ENCODE peak calls at places on chromosomes 4 and X, in four cellular contexts. B, U, W and A are unnamed samples.

GRCh38 chrX:113929004-113929403 is 654.9 kb upstream of the HTR2C start:
- DNase-seq in B (peak; percentile 92), U (peak; percentile 80), W (no peak), A (peak; percentile 65)

GRCh38 chr4:73583661-73584060 is 36.6 kb downstream of the RASSF6 start:
- DNase-seq in B (peak; percentile 30), U (no peak), W (no peak), A (no peak)

GRCh38 chr4:143225167-143225566 is 40.5 kb downstream of the USP38 start:
- DNase-seq in B (peak; percentile 56), U (peak; percentile 75), W (no peak), A (no peak)

GRCh38 chr4:149836546-149836945 is 20.9 kb upstream of the IQCM start:
- DNase-seq in B (no peak), U (no peak), W (no peak), A (no peak)

GRCh38 chr4:2258091-2259035 is 3.5 kb downstream of the MXD4 start:
- DNase-seq in B (no peak), U (no peak), W (peak; percentile 15), A (no peak)

GRCh38 chr4:182748949-182749348 is 168.2 kb downstream of the DCTD start:
- DNase-seq in B (no peak), U (no peak), W (no peak), A (no peak)

GRCh38 chr4:159428293-159428692 is 325.4 kb downstream of the RAPGEF2 start:
- DNase-seq in B (no peak), U (no peak), W (no peak), A (no peak)

GRCh38 chrX:118633530-118633929 is 93.9 kb upstream of the IL13RA1 start:
- DNase-seq in B (no peak), U (no peak), W (no peak), A (no peak)

GRCh38 chr4:108544504-108544903 is 75.9 kb upstream of the RPL34 start:
- DNase-seq in B (no peak), U (no peak), W (no peak), A (peak; percentile 12)

GRCh38 chrX:45843518-45843917 is 642.8 kb upstream of the DIPK2B start:
- DNase-seq in B (peak; percentile 5), U (no peak), W (no peak), A (no peak)

GRCh38 chr4:157271166-157271869 is 50.8 kb downstream of the GRIA2 start:
- DNase-seq in B (peak; percentile 4), U (no peak), W (no peak), A (no peak)

GRCh38 chr4:81040175-81040659 is 9.7 kb downstream of the BMP3 start:
- DNase-seq in B (peak; percentile 34), U (peak; percentile 49), W (no peak), A (peak; percentile 63)

GRCh38 chrX:110786486-110786885 is 9.1 kb downstream of the CHRDL1 start:
- DNase-seq in B (no peak), U (no peak), W (no peak), A (no peak)

GRCh38 chrX:37781808-37782207 is 1.9 kb downstream of the CYBB start:
- DNase-seq in B (no peak), U (no peak), W (no peak), A (no peak)

GRCh38 chr4:147786031-147786430 is 54.1 kb downstream of the ARHGAP10 start:
- DNase-seq in B (no peak), U (no peak), W (no peak), A (no peak)

GRCh38 chr4:1299301-1299860 is 9.7 kb downstream of the MAEA start:
- DNase-seq in B (no peak), U (no peak), W (no peak), A (no peak)

GRCh38 chrX:1418901-1419544 is 27.1 kb upstream of the SLC25A6 start:
- DNase-seq in B (no peak), U (no peak), W (no peak), A (no peak)

GRCh38 chrX:17984415-17984814 is 123.3 kb upstream of the RAI2 start:
- DNase-seq in B (peak; percentile 8), U (no peak), W (no peak), A (no peak)

GRCh38 chr4:99578679-99579078 is 4.1 kb downstream of the MTTP start:
- DNase-seq in B (no peak), U (no peak), W (no peak), A (no peak)

GRCh38 chrX:38313190-38313589 is 14.1 kb downstream of the RPGR start:
- DNase-seq in B (no peak), U (no peak), W (no peak), A (no peak)

GRCh38 chrX:119622356-119623232 is 16.4 kb upstream of the NKRF start:
- DNase-seq in B (no peak), U (peak; percentile 23), W (peak; percentile 46), A (peak; percentile 86)

GRCh38 chr4:81504685-81505598 is 33.2 kb upstream of the RASGEF1B start:
- DNase-seq in B (no peak), U (no peak), W (peak; percentile 68), A (no peak)

GRCh38 chr4:152678841-152679240 is 956 bp downstream of the TMEM154 start:
- DNase-seq in B (peak; percentile 85), U (no peak), W (no peak), A (no peak)

GRCh38 chrX:63784346-63784901 is 590 bp downstream of the ARHGEF9 start:
- DNase-seq in B (peak; percentile 0), U (peak; percentile 7), W (peak; percentile 14), A (peak; percentile 57)

GRCh38 chrX:80721186-80721585 is 88.5 kb downstream of the BRWD3 start:
- DNase-seq in B (no peak), U (no peak), W (no peak), A (no peak)

GRCh38 chr4:118335316-118335715 is 17.5 kb downstream of the PRSS12 start:
- DNase-seq in B (no peak), U (no peak), W (no peak), A (no peak)

GRCh38 chr4:151325320-151326246 is at the start of gene SH3D19:
- DNase-seq in B (peak; percentile 82), U (peak; percentile 87), W (peak; percentile 79), A (peak; percentile 46)

GRCh38 chr4:151324449-151325319 is 721 bp downstream of the SH3D19 start:
- DNase-seq in B (peak; percentile 93), U (peak; percentile 89), W (peak; percentile 53), A (no peak)

GRCh38 chr4:151321586-151321985 is 3.8 kb downstream of the SH3D19 start:
- DNase-seq in B (no peak), U (no peak), W (no peak), A (peak; percentile 70)

GRCh38 chr4:151322565-151322964 is 2.8 kb downstream of the SH3D19 start:
- DNase-seq in B (no peak), U (no peak), W (no peak), A (no peak)

DNA sequence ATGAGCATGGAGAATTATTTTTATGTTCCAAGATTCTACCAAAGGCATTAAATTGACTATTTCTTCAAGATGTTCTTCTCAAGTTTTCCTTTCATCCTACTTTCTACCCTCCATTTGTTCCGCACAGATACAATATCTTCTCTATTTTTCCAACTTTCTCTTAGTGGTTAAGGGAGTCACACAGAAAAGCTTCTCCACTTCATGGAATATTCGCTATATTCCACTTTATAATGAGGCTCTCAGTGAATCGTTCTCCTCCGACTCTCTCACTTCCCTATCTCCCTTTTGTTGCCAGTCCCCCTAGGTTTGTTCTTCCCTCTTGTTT is 1.3 kb downstream of the SH3D19 start:
- DNase-seq in B (no peak), U (no peak), W (no peak), A (no peak)
- H3K4me3 ChIP-seq in B (peak overlapping the region; percentile 55), U (peak overlapping the region; percentile 44), W (peak overlapping the region; percentile 68), A (peak overlapping the region; percentile 61)

GRCh38 chrX:48940404-48940955 is 16.9 kb downstream of the OTUD5 start:
- DNase-seq in B (no peak), U (no peak), W (no peak), A (no peak)

GRCh38 chrX:48937065-48937907 is 18.5 kb upstream of the PIM2 start:
- DNase-seq in B (peak; percentile 70), U (no peak), W (peak; percentile 61), A (no peak)

GRCh38 chrX:48936429-48937064 is 17.7 kb upstream of the PIM2 start:
- DNase-seq in B (no peak), U (no peak), W (no peak), A (no peak)

GRCh38 chrX:48938721-48939416 is 18.5 kb downstream of the OTUD5 start:
- DNase-seq in B (no peak), U (no peak), W (no peak), A (no peak)

DNA sequence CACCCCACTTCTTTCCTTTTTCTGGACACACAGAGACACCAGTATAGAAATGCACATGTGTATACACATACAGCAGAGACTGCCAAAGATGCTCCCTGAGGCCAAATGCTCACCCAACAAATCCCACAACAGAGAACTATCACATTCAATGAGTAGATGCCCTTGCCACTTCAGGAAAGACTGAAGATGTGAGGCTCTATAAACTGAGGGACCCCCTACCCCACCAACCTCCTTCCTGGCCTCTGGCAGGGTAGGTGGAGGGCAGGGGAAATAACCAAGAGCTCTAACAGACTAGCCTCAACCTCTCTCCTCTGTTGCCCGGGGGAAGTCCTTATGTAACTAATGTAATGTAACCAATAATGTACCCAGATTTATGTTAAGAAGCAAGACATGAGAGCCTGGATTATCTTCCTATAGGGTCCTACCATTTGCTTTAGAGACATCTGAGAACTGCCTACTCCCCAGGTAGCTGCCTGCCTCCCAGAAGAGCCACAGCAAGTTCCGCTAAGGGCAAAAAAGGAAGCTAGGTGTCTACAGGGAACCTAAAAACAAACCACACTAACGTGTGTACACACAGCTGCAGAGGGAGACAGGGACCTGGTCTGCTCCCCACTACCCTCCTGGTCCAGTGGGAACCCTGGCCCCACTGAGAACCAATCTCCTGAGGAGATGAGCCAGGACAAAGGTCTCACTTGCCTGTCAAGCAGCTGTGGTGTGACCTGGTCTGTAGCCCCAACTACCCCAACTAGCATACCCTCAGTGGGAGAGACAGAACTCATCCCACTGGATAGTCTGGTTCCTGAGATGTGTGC is 17.8 kb downstream of the OTUD5 start:
- DNase-seq in B (no peak), U (no peak), W (no peak), A (no peak)
- H3K4me1 ChIP-seq in B (no peaks in the 10 kb centered on the region), U (no peaks in the 10 kb centered on the region), W (peaks cover 71% of the 10 kb centered on the region), A (no peaks in the 10 kb centered on the region)

GRCh38 chr4:114603455-114603854 is 4.8 kb downstream of the UGT8 start:
- DNase-seq in B (peak; percentile 16), U (no peak), W (no peak), A (no peak)
- H3K4me3 ChIP-seq in B (no peak overlapping the region), U (no peak overlapping the region), W (no peak overlapping the region), A (no peak overlapping the region)

GRCh38 chrX:130176354-130176776 is 4.6 kb downstream of the RAB33A start:
- DNase-seq in B (no peak), U (no peak), W (no peak), A (no peak)
- H3K4me1 ChIP-seq in B (no peaks in the 10 kb centered on the region), U (no peaks in the 10 kb centered on the region), W (peaks cover 31% of the 10 kb centered on the region), A (no peaks in the 10 kb centered on the region)

DNA sequence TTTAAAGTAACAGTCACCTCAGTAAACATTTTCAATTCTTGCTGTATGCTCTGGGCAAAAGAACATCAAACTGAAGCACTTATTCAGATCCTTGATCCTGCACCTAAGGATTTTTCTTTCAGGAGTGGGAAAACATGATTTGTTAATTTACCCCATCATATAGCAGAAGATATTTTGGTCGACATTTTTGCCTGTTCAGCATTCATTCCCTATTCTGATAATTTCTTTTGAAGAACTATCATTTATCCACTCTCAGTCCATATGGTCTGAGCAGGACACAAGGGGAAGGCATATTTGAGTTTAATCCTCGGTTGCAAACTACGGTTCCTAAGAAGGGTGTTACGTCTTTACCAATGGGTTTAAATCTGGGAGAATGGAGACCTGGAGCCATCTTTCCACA is 1.2 kb upstream of the CLOCK start:
- DNase-seq in B (no peak), U (no peak), W (no peak), A (no peak)
- H3K4me3 ChIP-seq in B (no peak overlapping the region), U (peak overlapping the region; percentile 70), W (peak overlapping the region; percentile 93), A (peak overlapping the region; percentile 71)